ENCODE peak calls at places on chromosomes 3 and 15, in five cellular contexts. One of them, this sample, is unnamed.

GRCh38 chr15:31106495-31107300 is 5.2 kb upstream of the TRPM1 start:
- DNase-seq in H9: no peak
- DNase-seq in SK-N-SH: no peak
- DNase-seq in mesenchymal stem cell: no peak
- DNase-seq in IMR-90: no peak
- DNase-seq in this sample: no peak

GRCh38 chr3:128462341-128462910 is 4.3 kb downstream of the DNAJB8 start:
- DNase-seq in H9: no peak
- DNase-seq in SK-N-SH: no peak
- DNase-seq in mesenchymal stem cell: no peak
- DNase-seq in IMR-90: no peak
- DNase-seq in this sample: no peak

GRCh38 chr3:39639344-39640236 is 169.8 kb upstream of the MYRIP start:
- DNase-seq in H9: peak
- DNase-seq in SK-N-SH: no peak
- DNase-seq in mesenchymal stem cell: peak
- DNase-seq in IMR-90: peak
- DNase-seq in this sample: peak

GRCh38 chr15:86089422-86089821 is 9.8 kb downstream of the AGBL1 start:
- DNase-seq in H9: no peak
- DNase-seq in SK-N-SH: no peak
- DNase-seq in mesenchymal stem cell: no peak
- DNase-seq in IMR-90: no peak
- DNase-seq in this sample: no peak

GRCh38 chr3:143221446-143221845 is 101.9 kb downstream of the CHST2 start:
- DNase-seq in H9: no peak
- DNase-seq in SK-N-SH: no peak
- DNase-seq in mesenchymal stem cell: no peak
- DNase-seq in IMR-90: no peak
- DNase-seq in this sample: no peak

GRCh38 chr3:197082871-197083270 is 53.3 kb upstream of the MELTF start:
- DNase-seq in H9: no peak
- DNase-seq in SK-N-SH: no peak
- DNase-seq in mesenchymal stem cell: no peak
- DNase-seq in IMR-90: peak
- DNase-seq in this sample: peak

GRCh38 chr3:140323561-140323960 is 354.3 kb upstream of the TRIM42 start:
- DNase-seq in H9: no peak
- DNase-seq in SK-N-SH: no peak
- DNase-seq in mesenchymal stem cell: no peak
- DNase-seq in IMR-90: no peak
- DNase-seq in this sample: peak

GRCh38 chr15:75842722-75843617 is at the start of gene UBE2Q2:
- DNase-seq in H9: peak
- DNase-seq in SK-N-SH: peak
- DNase-seq in mesenchymal stem cell: peak
- DNase-seq in IMR-90: peak
- DNase-seq in this sample: peak

GRCh38 chr15:47266556-47266955 is 450.7 kb upstream of the SEMA6D start:
- DNase-seq in H9: no peak
- DNase-seq in SK-N-SH: no peak
- DNase-seq in mesenchymal stem cell: no peak
- DNase-seq in IMR-90: no peak
- DNase-seq in this sample: no peak

GRCh38 chr3:69451594-69451993 is 65.7 kb upstream of the FRMD4B start:
- DNase-seq in H9: no peak
- DNase-seq in SK-N-SH: peak
- DNase-seq in mesenchymal stem cell: no peak
- DNase-seq in IMR-90: no peak
- DNase-seq in this sample: no peak

GRCh38 chr3:128486157-128486691 is 6.8 kb downstream of the GATA2 start:
- DNase-seq in H9: no peak
- DNase-seq in SK-N-SH: peak
- DNase-seq in mesenchymal stem cell: no peak
- DNase-seq in IMR-90: no peak
- DNase-seq in this sample: no peak

GRCh38 chr3:29758108-29759020 is 477.5 kb downstream of the RBMS3 start:
- DNase-seq in H9: no peak
- DNase-seq in SK-N-SH: no peak
- DNase-seq in mesenchymal stem cell: peak
- DNase-seq in IMR-90: peak
- DNase-seq in this sample: peak

GRCh38 chr15:57537072-57537471 is 54.6 kb upstream of the MYZAP start:
- DNase-seq in H9: peak
- DNase-seq in SK-N-SH: no peak
- DNase-seq in mesenchymal stem cell: peak
- DNase-seq in IMR-90: peak
- DNase-seq in this sample: peak

GRCh38 chr3:130820976-130821375 is 72.9 kb upstream of the ATP2C1 start:
- DNase-seq in H9: no peak
- DNase-seq in SK-N-SH: no peak
- DNase-seq in mesenchymal stem cell: peak
- DNase-seq in IMR-90: peak
- DNase-seq in this sample: peak

GRCh38 chr3:173933113-173933512 is 535.6 kb downstream of the NLGN1 start:
- DNase-seq in H9: no peak
- DNase-seq in SK-N-SH: no peak
- DNase-seq in mesenchymal stem cell: no peak
- DNase-seq in IMR-90: no peak
- DNase-seq in this sample: no peak

GRCh38 chr15:34239151-34239761 is 14.4 kb downstream of the EMC4 start:
- DNase-seq in H9: no peak
- DNase-seq in SK-N-SH: no peak
- DNase-seq in mesenchymal stem cell: peak
- DNase-seq in IMR-90: peak
- DNase-seq in this sample: peak

GRCh38 chr15:38844683-38845195 is 280.1 kb upstream of the RASGRP1 start:
- DNase-seq in H9: no peak
- DNase-seq in SK-N-SH: no peak
- DNase-seq in mesenchymal stem cell: peak
- DNase-seq in IMR-90: peak
- DNase-seq in this sample: peak

GRCh38 chr15:38842991-38843610 is 278.5 kb upstream of the RASGRP1 start:
- DNase-seq in H9: no peak
- DNase-seq in SK-N-SH: no peak
- DNase-seq in mesenchymal stem cell: peak
- DNase-seq in IMR-90: peak
- DNase-seq in this sample: peak

GRCh38 chr15:38846351-38846750 is 281.7 kb upstream of the RASGRP1 start:
- DNase-seq in H9: no peak
- DNase-seq in SK-N-SH: no peak
- DNase-seq in mesenchymal stem cell: no peak
- DNase-seq in IMR-90: peak
- DNase-seq in this sample: no peak

DNA sequence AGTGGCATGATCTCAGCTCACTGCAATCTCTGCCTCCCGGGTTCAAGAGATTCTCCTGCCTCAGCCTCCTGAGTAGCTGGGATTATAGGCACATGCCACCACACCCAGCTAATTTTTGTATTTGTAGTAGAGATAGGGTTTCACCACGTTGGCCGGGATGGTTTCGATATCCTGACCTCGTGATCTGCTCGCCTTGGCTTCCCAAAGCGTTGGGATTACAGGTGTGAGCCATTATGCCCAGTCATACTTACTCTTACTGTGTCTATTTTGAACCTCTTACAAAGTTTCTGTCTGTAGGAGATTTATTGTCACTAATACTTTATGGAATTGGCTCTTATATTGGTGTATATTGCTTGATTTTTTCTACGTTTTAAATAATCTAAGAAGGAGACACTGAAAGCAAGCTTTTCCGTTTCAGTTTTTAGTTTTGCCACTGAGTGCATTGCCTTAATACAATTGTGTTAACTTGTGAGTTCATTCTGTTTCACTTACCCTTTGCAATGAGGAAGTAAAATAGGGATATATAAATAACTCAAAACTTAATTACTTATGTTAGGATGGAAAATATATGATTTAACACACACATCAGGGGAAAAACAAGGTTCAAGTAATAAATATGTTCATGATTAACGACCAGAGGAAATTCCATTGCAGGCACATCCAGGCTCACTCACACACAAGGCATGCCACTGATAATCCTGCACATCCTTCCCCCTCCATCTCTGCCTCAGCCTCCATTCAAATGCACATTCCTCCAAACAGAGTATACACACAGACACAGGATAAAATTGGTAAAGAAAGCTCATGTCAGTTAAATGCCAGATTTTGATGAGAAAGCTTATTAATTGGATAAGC is 279.3 kb upstream of the RASGRP1 start:
- DNase-seq in H9: no peak
- DNase-seq in SK-N-SH: no peak
- DNase-seq in mesenchymal stem cell: peak
- DNase-seq in IMR-90: peak
- DNase-seq in this sample: peak
- H2AFZ ChIP-seq in H9: no peak
- H2AFZ ChIP-seq in SK-N-SH: peak
- H2AFZ ChIP-seq in mesenchymal stem cell: no peak
- H2AFZ ChIP-seq in IMR-90: no peak
- H2AFZ ChIP-seq in this sample: no peak

GRCh38 chr3:119815716-119816115 is 33.8 kb downstream of the NR1I2 start:
- DNase-seq in H9: no peak
- DNase-seq in SK-N-SH: no peak
- DNase-seq in mesenchymal stem cell: no peak
- DNase-seq in IMR-90: no peak
- DNase-seq in this sample: no peak

GRCh38 chr3:119817964-119818363 is 36.1 kb downstream of the NR1I2 start:
- DNase-seq in H9: no peak
- DNase-seq in SK-N-SH: no peak
- DNase-seq in mesenchymal stem cell: no peak
- DNase-seq in IMR-90: no peak
- DNase-seq in this sample: no peak

GRCh38 chr3:119812491-119813058 is 30.7 kb downstream of the NR1I2 start:
- DNase-seq in H9: no peak
- DNase-seq in SK-N-SH: no peak
- DNase-seq in mesenchymal stem cell: no peak
- DNase-seq in IMR-90: no peak
- DNase-seq in this sample: no peak

GRCh38 chr3:119819806-119820205 is 37.9 kb downstream of the NR1I2 start:
- DNase-seq in H9: no peak
- DNase-seq in SK-N-SH: no peak
- DNase-seq in mesenchymal stem cell: peak
- DNase-seq in IMR-90: peak
- DNase-seq in this sample: peak

GRCh38 chr3:119817071-119817470 is 35.2 kb downstream of the NR1I2 start:
- DNase-seq in H9: no peak
- DNase-seq in SK-N-SH: no peak
- DNase-seq in mesenchymal stem cell: no peak
- DNase-seq in IMR-90: no peak
- DNase-seq in this sample: no peak
- H2AFZ ChIP-seq in H9: no peak
- H2AFZ ChIP-seq in SK-N-SH: no peak
- H2AFZ ChIP-seq in mesenchymal stem cell: no peak
- H2AFZ ChIP-seq in IMR-90: no peak
- H2AFZ ChIP-seq in this sample: no peak

DNA sequence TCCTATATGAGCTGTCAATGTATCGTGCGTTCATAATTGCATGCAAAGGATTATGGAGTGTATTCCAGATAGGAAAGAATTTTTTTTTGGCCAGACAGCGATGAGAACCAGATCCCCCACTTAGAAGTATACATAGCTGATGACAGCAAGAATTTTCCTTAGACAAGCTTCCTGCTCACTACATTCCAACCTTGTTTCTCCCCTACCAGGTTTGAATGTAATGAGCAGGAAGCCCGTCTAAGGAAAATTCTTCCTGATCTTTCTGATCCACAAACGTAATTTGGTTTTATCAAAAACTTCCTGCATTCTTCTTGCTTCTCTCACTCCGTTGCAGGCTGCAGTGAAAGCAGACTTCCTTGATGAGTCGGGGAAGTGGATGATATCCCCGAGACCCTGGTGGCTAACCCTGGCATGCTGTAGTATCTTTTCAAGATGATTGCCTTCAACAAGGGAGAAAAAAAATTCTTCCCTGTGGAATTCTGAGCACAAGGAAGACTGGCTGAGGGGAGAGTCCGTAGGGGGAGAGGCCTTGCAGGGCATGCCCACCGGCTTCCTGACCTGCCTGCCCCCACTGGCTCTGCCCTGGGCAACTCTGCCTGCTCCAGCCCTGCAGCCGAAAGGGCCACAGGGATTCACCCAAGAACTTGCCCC is 243.1 kb downstream of the TLE3 start:
- DNase-seq in H9: no peak
- DNase-seq in SK-N-SH: peak
- DNase-seq in mesenchymal stem cell: peak
- DNase-seq in IMR-90: peak
- DNase-seq in this sample: peak
- H2AFZ ChIP-seq in H9: no peak
- H2AFZ ChIP-seq in SK-N-SH: peak
- H2AFZ ChIP-seq in mesenchymal stem cell: no peak
- H2AFZ ChIP-seq in IMR-90: peak
- H2AFZ ChIP-seq in this sample: no peak

DNA sequence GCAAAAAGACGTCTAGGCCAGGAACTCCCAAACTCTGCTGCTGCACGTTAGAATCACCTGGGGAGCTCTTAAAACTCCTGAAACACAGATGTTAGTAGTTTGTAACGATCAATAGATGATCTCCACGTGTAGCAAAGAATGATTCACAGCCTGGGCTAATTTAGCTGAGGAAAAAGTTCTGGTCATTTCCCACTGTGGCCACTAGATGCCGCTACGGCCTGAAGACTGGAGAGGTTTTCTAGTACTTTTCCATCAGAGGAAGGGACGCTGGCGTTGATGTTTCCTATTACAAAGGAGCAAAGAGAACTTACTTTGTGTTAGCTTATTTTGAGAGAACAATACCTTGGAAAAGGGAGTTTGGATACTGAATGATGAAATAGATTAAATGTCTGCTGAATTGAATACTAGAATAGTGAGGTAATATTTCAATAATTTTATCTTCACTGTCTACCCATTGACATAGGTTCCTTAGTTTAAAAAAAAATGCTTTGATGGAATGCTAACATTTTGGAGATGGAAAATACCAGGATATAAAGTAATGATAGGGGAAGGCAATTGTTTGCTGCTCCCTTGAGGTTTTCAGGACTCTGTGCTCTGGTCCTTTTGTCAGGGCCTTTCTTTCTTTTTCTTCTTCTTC is 159.1 kb downstream of the P3H2 start:
- DNase-seq in H9: peak
- DNase-seq in SK-N-SH: peak
- DNase-seq in mesenchymal stem cell: peak
- DNase-seq in IMR-90: peak
- DNase-seq in this sample: peak
- H2AFZ ChIP-seq in H9: peak
- H2AFZ ChIP-seq in SK-N-SH: no peak
- H2AFZ ChIP-seq in mesenchymal stem cell: no peak
- H2AFZ ChIP-seq in IMR-90: peak
- H2AFZ ChIP-seq in this sample: no peak

This sample was measured in fibroblast of lung.